ENCODE peak calls at places on chromosomes 7 and 10, in ten cellular contexts. N is NCI-H1417, O is left cardiac atrium, K is KBM-7, P is heart left ventricle, A is endothelial cell, H is GM04503, G is fibroblast of pulmonary artery, C is GM04504, D is fibroblast of lung. L is an unnamed sample.

GRCh38 chr7:116911799-116912198 is 41.5 kb upstream of the ST7 start:
- DNase-seq in O (no peak), N (no peak), G (no peak), K (no peak), C (no peak), D (no peak), H (no peak), A (no peak), P (no peak), L (no peak)

GRCh38 chr10:91551856-91552255 is 81.0 kb downstream of the PPP1R3C start:
- DNase-seq in A (peak), G (peak), H (no peak), C (peak), K (peak), D (peak), O (peak), P (peak), N (peak), L (peak)

GRCh38 chr7:99407849-99408346 is 499 bp downstream of the PDAP1 start:
- DNase-seq in G (peak), H (peak), C (peak), K (peak), N (peak), O (peak), D (peak), P (peak), A (peak), L (no peak)

GRCh38 chr10:128463991-128464755 is 337.9 kb upstream of the MKI67 start:
- DNase-seq in C (no peak), O (no peak), G (peak), N (peak), K (peak), H (no peak), A (peak), P (no peak), D (peak), L (peak)

GRCh38 chr10:119253433-119254174 is 46.2 kb downstream of the GRK5 start:
- DNase-seq in A (no peak), H (peak), D (peak), N (no peak), C (peak), G (peak), P (peak), O (peak), K (no peak), L (peak)

GRCh38 chr10:90179696-90180407 is 478.5 kb downstream of the KIF20B start:
- DNase-seq in K (no peak), G (peak), O (peak), D (peak), A (no peak), C (peak), P (no peak), H (peak), N (no peak), L (peak)

GRCh38 chr10:31099664-31100063 is 68.0 kb upstream of the ZNF438 start:
- DNase-seq in A (no peak), G (no peak), D (no peak), O (no peak), P (no peak), H (no peak), N (no peak), K (no peak), C (no peak), L (peak)

GRCh38 chr10:59907918-59908807 is 1.8 kb upstream of the CCDC6 start:
- DNase-seq in A (peak), N (peak), D (peak), O (peak), P (peak), G (peak), C (peak), H (peak), K (peak), L (peak)

L was measured in H4.